ENCODE peak calls at places on chromosome 14, in ten cellular contexts. K is fibroblast of the aortic adventitia, B is ovary, O is HCT116, E is neural crest cell, I is pancreas, G is AG04450, H is breast epithelium, A is esophagus squamous epithelium, V is tibial nerve. M is an unnamed sample.

GRCh38 chr14:21734457-21735074 is 60.9 kb upstream of the OR4E1 start:
- DNase-seq in B (no peak), V (peak), G (no peak), A (no peak), I (no peak), E (peak), K (peak), O (peak), H (no peak), M (no peak)

GRCh38 chr14:87994974-87995373 is 2.0 kb upstream of the GALC start:
- DNase-seq in B (no peak), I (no peak), E (no peak), V (no peak), G (no peak), K (no peak), O (no peak), H (no peak), A (no peak), M (no peak)

GRCh38 chr14:56449670-56450213 is 129.9 kb upstream of the TMEM260 start:
- DNase-seq in I (no peak), H (no peak), V (no peak), K (no peak), B (no peak), E (no peak), O (no peak), A (no peak), G (no peak), M (no peak)

GRCh38 chr14:61362072-61362750 is 40.8 kb downstream of the PRKCH start:
- DNase-seq in I (no peak), G (no peak), H (no peak), V (no peak), O (no peak), B (no peak), E (no peak), A (no peak), K (no peak), M (no peak)

GRCh38 chr14:104110491-104111209 is 25.1 kb downstream of the ASPG start:
- DNase-seq in O (no peak), B (peak), K (no peak), V (no peak), A (no peak), G (no peak), I (peak), H (peak), E (no peak), M (no peak)

GRCh38 chr14:38073641-38074040 is 134.1 kb upstream of the SSTR1 start:
- DNase-seq in K (no peak), I (no peak), B (no peak), H (no peak), O (no peak), G (no peak), V (no peak), A (no peak), E (no peak), M (no peak)

GRCh38 chr14:99968931-99969330 is 96.3 kb upstream of the EVL start:
- DNase-seq in B (no peak), I (no peak), E (no peak), H (no peak), G (no peak), K (peak), V (no peak), O (no peak), A (no peak), M (no peak)

GRCh38 chr14:53634793-53635192 is 321.8 kb downstream of the BMP4 start:
- DNase-seq in B (no peak), I (no peak), E (no peak), V (no peak), H (no peak), G (no peak), A (no peak), O (no peak), K (no peak), M (no peak)

GRCh38 chr14:60637490-60638452 is 11.5 kb downstream of the SIX1 start:
- DNase-seq in A (no peak), H (no peak), E (no peak), I (peak), B (no peak), K (peak), V (no peak), G (no peak), O (no peak), M (no peak)

GRCh38 chr14:49506650-49507049 is 79.5 kb downstream of the RPS29 start:
- DNase-seq in O (no peak), E (no peak), I (no peak), G (no peak), B (no peak), V (no peak), K (no peak), A (no peak), H (no peak), M (no peak)

GRCh38 chr14:68549966-68550705 is 242.7 kb downstream of the ZFP36L1 start:
- DNase-seq in A (no peak), G (no peak), O (no peak), K (no peak), I (no peak), E (no peak), V (peak), H (no peak), B (no peak), M (no peak)

GRCh38 chr14:23053426-23053825 is 3.9 kb downstream of the CDH24 start:
- DNase-seq in B (no peak), A (no peak), K (no peak), G (no peak), O (no peak), I (no peak), H (no peak), E (no peak), V (no peak), M (no peak)

GRCh38 chr14:23052671-23053070 is 4.6 kb downstream of the CDH24 start:
- DNase-seq in E (no peak), A (no peak), H (no peak), G (no peak), I (no peak), V (no peak), B (no peak), K (no peak), O (no peak), M (no peak)

GRCh38 chr14:23054000-23054811 is 3.1 kb downstream of the CDH24 start:
- DNase-seq in O (no peak), H (no peak), E (no peak), V (no peak), G (no peak), A (no peak), I (no peak), K (no peak), B (no peak), M (peak)

GRCh38 chr14:23051482-23051881 is 5.8 kb downstream of the CDH24 start:
- DNase-seq in E (no peak), O (no peak), G (no peak), H (no peak), K (no peak), B (no peak), A (no peak), I (no peak), V (no peak), M (no peak)

DNA sequence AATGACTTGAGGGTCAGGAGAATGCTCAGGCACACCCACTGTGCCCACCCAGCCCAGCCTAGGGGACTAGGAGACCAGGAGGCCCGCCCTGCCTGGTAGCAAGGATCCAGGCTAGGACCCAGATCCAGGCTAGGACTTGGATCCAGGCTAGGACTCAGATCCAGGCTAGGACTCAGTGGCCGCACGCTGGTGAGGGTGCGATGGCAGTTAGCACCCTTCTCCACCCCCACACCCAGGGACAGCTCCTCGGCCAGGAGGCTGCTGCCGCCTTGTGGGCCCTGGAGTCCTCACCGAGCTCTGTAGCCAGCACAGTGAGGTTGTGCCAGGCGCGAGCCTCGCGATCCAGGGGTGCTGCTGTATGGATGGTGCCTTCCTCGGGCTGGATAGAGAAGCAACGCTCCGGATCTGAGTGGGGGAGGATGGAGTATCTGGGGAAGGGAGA is 5.1 kb downstream of the CDH24 start:
- DNase-seq in H (no peak), O (no peak), G (no peak), K (peak), A (no peak), V (no peak), I (no peak), B (no peak), E (no peak), M (peak)
- TF ChIP-seq CTCF in H (no peak), O (no peak), G (no peak), K (peak), A (no peak), V (no peak), I (no peak), B (no peak), E (no peak), M (peak)

DNA sequence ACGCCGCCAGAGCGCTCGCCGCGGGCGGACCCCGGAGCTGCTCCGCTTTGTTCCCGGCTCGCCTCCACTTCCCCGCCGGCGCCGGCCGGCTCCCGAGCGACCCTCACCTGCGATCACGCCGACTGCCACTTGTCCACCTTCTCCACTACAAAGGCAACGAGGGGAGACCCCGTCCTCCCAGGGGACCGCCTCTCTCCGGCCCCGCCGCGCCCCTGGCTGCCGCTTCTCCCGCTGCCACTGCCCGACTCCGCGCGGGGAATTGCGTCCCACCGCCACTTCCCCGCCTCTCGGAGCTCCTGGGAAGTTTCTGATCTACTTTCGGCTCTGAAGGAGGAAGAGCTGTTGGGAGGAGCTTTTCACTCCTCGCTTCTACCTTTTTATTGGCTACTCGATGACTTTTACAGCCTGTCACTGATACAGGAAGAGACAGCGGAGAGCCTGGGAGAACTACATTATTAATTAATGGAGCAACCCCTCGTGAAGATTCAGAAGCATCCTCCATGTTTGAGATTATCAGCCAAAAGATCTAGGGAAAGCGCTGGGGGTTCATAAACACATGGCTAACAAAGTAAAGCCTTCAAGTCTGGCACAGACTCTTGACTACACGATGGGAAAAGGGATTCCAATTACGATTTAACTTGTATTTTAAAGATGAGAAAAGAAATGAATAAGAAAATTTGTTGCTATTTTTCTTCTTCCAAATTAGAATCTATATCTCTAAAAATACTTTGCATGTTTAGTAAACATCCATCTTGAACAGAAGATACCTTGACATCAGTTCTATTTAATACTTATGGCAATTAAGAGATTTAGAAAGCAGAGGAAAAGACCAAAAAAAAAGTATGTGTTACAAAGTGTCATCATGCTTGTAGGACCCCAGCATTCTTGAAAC is at the start of gene BAZ1A:
- DNase-seq in G (peak), B (peak), O (peak), H (peak), V (peak), I (peak), E (peak), K (peak), A (no peak), M (no peak)
- TF ChIP-seq CTCF in G (peak), B (no peak), O (no peak), H (no peak), V (peak), I (no peak), E (peak), K (peak), A (peak), M (peak)

GRCh38 chr14:45287609-45288008 is 34.6 kb upstream of the MIS18BP1 start:
- DNase-seq in K (no peak), V (no peak), O (no peak), G (no peak), H (no peak), I (no peak), B (no peak), A (no peak), E (no peak), M (no peak)

GRCh38 chr14:45290547-45290946 is 37.5 kb upstream of the MIS18BP1 start:
- DNase-seq in G (no peak), I (no peak), E (no peak), K (no peak), H (no peak), A (no peak), O (no peak), B (no peak), V (no peak), M (no peak)

GRCh38 chr14:45284802-45285201 is 31.8 kb upstream of the MIS18BP1 start:
- DNase-seq in H (no peak), O (peak), A (no peak), K (no peak), I (no peak), G (no peak), V (no peak), E (no peak), B (no peak), M (no peak)
- TF ChIP-seq CTCF in H (no peak), O (no peak), A (no peak), K (no peak), I (no peak), G (no peak), V (no peak), E (no peak), B (no peak), M (no peak)

DNA sequence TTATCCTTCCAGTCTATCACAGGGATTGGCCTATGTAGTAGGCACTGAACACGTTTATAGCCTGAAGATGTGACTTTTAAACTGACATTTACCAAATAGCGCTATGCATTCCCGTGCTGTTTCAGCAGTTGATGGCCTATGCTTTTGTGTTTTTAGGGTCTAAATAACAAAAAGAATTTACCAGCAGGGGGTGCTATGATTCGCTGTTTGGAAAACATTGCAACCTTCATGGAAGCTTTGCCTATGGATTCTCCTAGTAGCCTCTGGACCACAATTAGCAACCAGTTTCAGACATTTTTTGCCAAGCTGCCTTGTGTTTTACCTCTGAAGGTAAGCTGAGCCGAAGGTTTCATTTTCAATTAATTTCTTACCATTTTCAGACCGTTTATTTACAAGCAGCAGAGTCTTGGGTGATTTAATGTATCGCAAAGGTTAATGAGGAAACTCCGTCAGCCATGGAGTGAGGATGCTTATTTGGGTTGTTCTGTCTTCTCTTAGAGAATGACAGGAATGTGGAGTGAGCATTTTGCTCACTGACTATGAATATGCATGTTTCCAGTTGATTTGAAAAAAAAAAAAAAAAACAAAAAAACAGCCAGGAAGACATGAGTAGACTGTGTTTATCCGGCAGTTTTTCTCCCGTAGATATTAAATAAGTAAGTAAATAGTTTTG is 133.1 kb downstream of the PRIMA1 start:
- DNase-seq in O (peak), G (no peak), H (no peak), B (no peak), E (peak), I (no peak), A (no peak), V (peak), K (peak), M (peak)
- TF ChIP-seq CTCF in O (peak), G (peak), H (no peak), B (no peak), E (peak), I (peak), A (peak), V (peak), K (peak), M (peak)

DNA sequence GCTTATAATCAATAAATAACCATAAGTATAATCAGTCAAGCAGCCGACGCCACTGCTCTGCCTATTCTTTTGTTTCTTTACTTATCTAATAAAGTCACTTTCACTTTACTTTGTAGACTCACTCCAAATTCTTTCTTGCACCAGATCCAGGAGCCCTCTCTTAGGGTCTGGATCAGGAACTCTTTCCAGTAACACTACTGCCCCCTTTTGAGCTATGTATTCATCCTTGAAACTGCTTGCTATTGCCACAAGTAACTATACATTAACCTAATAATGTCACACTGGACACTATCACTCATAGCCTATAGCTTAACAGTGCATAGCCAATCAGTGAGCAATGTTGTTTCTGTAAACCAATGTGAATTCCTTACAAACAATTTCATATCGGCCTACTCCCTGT is 2.8 kb upstream of the NID2 start:
- DNase-seq in O (no peak), G (no peak), B (no peak), K (peak), I (no peak), H (no peak), V (no peak), E (no peak), A (no peak), M (no peak)
- TF ChIP-seq CTCF in O (no peak), G (no peak), B (no peak), K (no peak), I (no peak), H (no peak), V (peak), E (peak), A (no peak), M (no peak)

GRCh38 chr14:75880512-75880911 is 101.3 kb downstream of the TGFB3 start:
- DNase-seq in B (no peak), E (no peak), O (no peak), H (no peak), A (no peak), K (no peak), I (no peak), V (no peak), G (no peak), M (no peak)

GRCh38 chr14:75886661-75887348 is 95.0 kb downstream of the TGFB3 start:
- DNase-seq in A (no peak), B (no peak), O (no peak), H (no peak), E (no peak), V (no peak), G (no peak), K (peak), I (no peak), M (no peak)

GRCh38 chr14:75885829-75886228 is 96.0 kb downstream of the TGFB3 start:
- DNase-seq in E (no peak), K (peak), A (no peak), V (no peak), H (no peak), B (no peak), O (no peak), I (no peak), G (no peak), M (no peak)

GRCh38 chr14:75881986-75882385 is 99.8 kb downstream of the TGFB3 start:
- DNase-seq in V (no peak), G (no peak), K (no peak), B (no peak), E (no peak), A (no peak), I (no peak), H (no peak), O (no peak), M (no peak)

DNA sequence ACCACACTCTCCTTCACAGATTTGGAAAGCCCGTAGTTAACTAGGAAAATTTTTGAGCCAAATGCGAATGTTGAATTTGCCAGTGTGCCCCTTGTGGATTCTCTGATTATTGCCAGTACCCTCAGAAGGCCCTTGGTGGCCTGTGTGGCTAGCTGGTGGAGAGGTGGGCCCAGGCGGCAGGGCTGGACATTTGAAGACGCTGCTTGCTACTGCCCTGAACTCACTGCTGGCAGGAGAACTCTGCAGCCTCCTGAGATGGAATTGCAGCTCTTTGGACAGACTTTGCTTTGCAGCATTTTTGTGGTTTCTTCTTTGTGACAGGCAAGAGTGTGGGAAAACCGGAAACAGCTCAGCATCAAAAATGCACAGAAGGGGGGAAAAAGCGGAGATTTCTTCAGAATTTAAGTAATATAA is 97.6 kb downstream of the TGFB3 start:
- DNase-seq in H (no peak), I (no peak), O (no peak), E (no peak), V (no peak), K (peak), B (no peak), A (no peak), G (peak), M (no peak)
- TF ChIP-seq CTCF in H (no peak), I (no peak), O (no peak), E (peak), V (no peak), K (peak), B (no peak), A (no peak), G (peak), M (peak)

GRCh38 chr14:29465095-29465494 is 462.6 kb downstream of the PRKD1 start:
- DNase-seq in V (no peak), I (no peak), H (no peak), B (no peak), K (no peak), A (no peak), E (no peak), O (no peak), G (no peak), M (no peak)

GRCh38 chr14:29462271-29462670 is 465.4 kb downstream of the PRKD1 start:
- DNase-seq in G (no peak), E (no peak), I (no peak), B (no peak), V (no peak), H (no peak), K (no peak), O (no peak), A (no peak), M (no peak)

GRCh38 chr14:29461131-29461530 is 466.5 kb downstream of the PRKD1 start:
- DNase-seq in A (no peak), I (no peak), K (no peak), H (no peak), E (no peak), V (no peak), B (no peak), G (no peak), O (no peak), M (no peak)

GRCh38 chr14:29462772-29463171 is 464.9 kb downstream of the PRKD1 start:
- DNase-seq in I (no peak), E (no peak), B (no peak), A (no peak), K (no peak), G (no peak), V (no peak), H (no peak), O (no peak), M (no peak)

GRCh38 chr14:29463727-29464370 is 463.8 kb downstream of the PRKD1 start:
- DNase-seq in O (no peak), V (no peak), H (no peak), G (no peak), I (no peak), K (peak), B (no peak), A (no peak), E (no peak), M (no peak)
- TF ChIP-seq CTCF in O (no peak), V (no peak), H (no peak), G (no peak), I (no peak), K (peak), B (no peak), A (no peak), E (no peak), M (no peak)

GRCh38 chr14:36505892-36506731 is 13.9 kb downstream of the NKX2-1 start:
- DNase-seq in V (no peak), E (peak), B (no peak), O (no peak), G (no peak), A (no peak), H (no peak), I (no peak), K (no peak), M (no peak)
- TF ChIP-seq CTCF in V (no peak), E (no peak), B (no peak), O (no peak), G (no peak), A (no peak), H (no peak), I (no peak), K (no peak), M (no peak)

GRCh38 chr14:35046048-35046750 is at the start of gene FAM177A1:
- DNase-seq in H (peak), A (peak), O (peak), G (peak), E (peak), I (peak), V (peak), K (peak), B (peak), M (peak)
- TF ChIP-seq CTCF in H (no peak), A (no peak), O (no peak), G (no peak), E (no peak), I (no peak), V (peak), K (no peak), B (no peak), M (no peak)